ENCODE peak calls at places on chromosomes 5 and 9, in seven cellular contexts. One of them, this sample, is unnamed.

GRCh38 chr5:38077652-38078051 is 180.7 kb upstream of the EGFLAM start:
- DNase-seq in posterior cingulate gyrus: no peak
- DNase-seq in Right ventricle myocardium superior: no peak
- DNase-seq in astrocyte of the spinal cord: no peak
- DNase-seq in RCC 7860: no peak
- DNase-seq in T1000: no peak
- DNase-seq in GM23338: no peak
- DNase-seq in this sample: no peak

GRCh38 chr5:148778891-148779290 is 47.5 kb upstream of the ADRB2 start:
- DNase-seq in posterior cingulate gyrus: no peak
- DNase-seq in Right ventricle myocardium superior: no peak
- DNase-seq in astrocyte of the spinal cord: no peak
- DNase-seq in RCC 7860: no peak
- DNase-seq in T1000: no peak
- DNase-seq in GM23338: no peak
- DNase-seq in this sample: no peak

GRCh38 chr9:79565245-79565644 is 6.5 kb upstream of the TLE4 start:
- DNase-seq in posterior cingulate gyrus: no peak
- DNase-seq in Right ventricle myocardium superior: no peak
- DNase-seq in astrocyte of the spinal cord: no peak
- DNase-seq in RCC 7860: no peak
- DNase-seq in T1000: no peak
- DNase-seq in GM23338: no peak
- DNase-seq in this sample: no peak

GRCh38 chr5:115588640-115589039 is 13.6 kb downstream of the TICAM2 start:
- DNase-seq in posterior cingulate gyrus: no peak
- DNase-seq in Right ventricle myocardium superior: no peak
- DNase-seq in astrocyte of the spinal cord: no peak
- DNase-seq in RCC 7860: no peak
- DNase-seq in T1000: no peak
- DNase-seq in GM23338: no peak
- DNase-seq in this sample: no peak

GRCh38 chr9:5838884-5839571 is 6.1 kb upstream of the ERMP1 start:
- DNase-seq in posterior cingulate gyrus: no peak
- DNase-seq in Right ventricle myocardium superior: no peak
- DNase-seq in astrocyte of the spinal cord: peak; percentile 29
- DNase-seq in RCC 7860: peak; percentile 72
- DNase-seq in T1000: no peak
- DNase-seq in GM23338: peak; percentile 58
- DNase-seq in this sample: peak; percentile 51

GRCh38 chr9:4762108-4762888 is 21.3 kb upstream of the AK3 start:
- DNase-seq in posterior cingulate gyrus: peak; percentile 74
- DNase-seq in Right ventricle myocardium superior: peak; percentile 76
- DNase-seq in astrocyte of the spinal cord: peak; percentile 73
- DNase-seq in RCC 7860: peak; percentile 47
- DNase-seq in T1000: no peak
- DNase-seq in GM23338: peak; percentile 91
- DNase-seq in this sample: peak; percentile 86

GRCh38 chr9:93488239-93488638 is 34.9 kb upstream of the FAM120AOS start:
- DNase-seq in posterior cingulate gyrus: peak; percentile 24
- DNase-seq in Right ventricle myocardium superior: no peak
- DNase-seq in astrocyte of the spinal cord: no peak
- DNase-seq in RCC 7860: no peak
- DNase-seq in T1000: no peak
- DNase-seq in GM23338: no peak
- DNase-seq in this sample: no peak

GRCh38 chr5:1507961-1508678 is 15.6 kb downstream of the LPCAT1 start:
- DNase-seq in posterior cingulate gyrus: no peak
- DNase-seq in Right ventricle myocardium superior: peak; percentile 30
- DNase-seq in astrocyte of the spinal cord: no peak
- DNase-seq in RCC 7860: no peak
- DNase-seq in T1000: no peak
- DNase-seq in GM23338: no peak
- DNase-seq in this sample: no peak

GRCh38 chr5:178817506-178817905 is 42.2 kb upstream of the ZNF354B start:
- DNase-seq in posterior cingulate gyrus: no peak
- DNase-seq in Right ventricle myocardium superior: no peak
- DNase-seq in astrocyte of the spinal cord: no peak
- DNase-seq in RCC 7860: no peak
- DNase-seq in T1000: no peak
- DNase-seq in GM23338: no peak
- DNase-seq in this sample: no peak

GRCh38 chr9:5499889-5500398 is 10.4 kb upstream of the PDCD1LG2 start:
- DNase-seq in posterior cingulate gyrus: no peak
- DNase-seq in Right ventricle myocardium superior: no peak
- DNase-seq in astrocyte of the spinal cord: peak; percentile 73
- DNase-seq in RCC 7860: peak; percentile 33
- DNase-seq in T1000: no peak
- DNase-seq in GM23338: no peak
- DNase-seq in this sample: no peak

GRCh38 chr9:93958875-93959682 is 3.9 kb upstream of the BARX1 start:
- DNase-seq in posterior cingulate gyrus: no peak
- DNase-seq in Right ventricle myocardium superior: no peak
- DNase-seq in astrocyte of the spinal cord: peak; percentile 18
- DNase-seq in RCC 7860: no peak
- DNase-seq in T1000: no peak
- DNase-seq in GM23338: peak; percentile 71
- DNase-seq in this sample: peak; percentile 64

GRCh38 chr5:110150199-110150598 is 460.5 kb downstream of the MAN2A1 start:
- DNase-seq in posterior cingulate gyrus: no peak
- DNase-seq in Right ventricle myocardium superior: no peak
- DNase-seq in astrocyte of the spinal cord: peak; percentile 69
- DNase-seq in RCC 7860: no peak
- DNase-seq in T1000: no peak
- DNase-seq in GM23338: no peak
- DNase-seq in this sample: no peak

GRCh38 chr5:169753795-169754194 is 116.7 kb downstream of the DOCK2 start:
- DNase-seq in posterior cingulate gyrus: no peak
- DNase-seq in Right ventricle myocardium superior: no peak
- DNase-seq in astrocyte of the spinal cord: peak; percentile 38
- DNase-seq in RCC 7860: no peak
- DNase-seq in T1000: no peak
- DNase-seq in GM23338: no peak
- DNase-seq in this sample: no peak

GRCh38 chr5:175718401-175719108 is 60.7 kb downstream of the HRH2 start:
- DNase-seq in posterior cingulate gyrus: no peak
- DNase-seq in Right ventricle myocardium superior: peak; percentile 82
- DNase-seq in astrocyte of the spinal cord: no peak
- DNase-seq in RCC 7860: no peak
- DNase-seq in T1000: no peak
- DNase-seq in GM23338: peak; percentile 76
- DNase-seq in this sample: peak; percentile 46

GRCh38 chr5:141155540-141156374 is 5.9 kb downstream of the PCDHB6 start:
- DNase-seq in posterior cingulate gyrus: no peak
- DNase-seq in Right ventricle myocardium superior: no peak
- DNase-seq in astrocyte of the spinal cord: no peak
- DNase-seq in RCC 7860: no peak
- DNase-seq in T1000: no peak
- DNase-seq in GM23338: peak; percentile 86
- DNase-seq in this sample: no peak

GRCh38 chr9:22107202-22107601 is 98.1 kb upstream of the CDKN2B start:
- DNase-seq in posterior cingulate gyrus: no peak
- DNase-seq in Right ventricle myocardium superior: no peak
- DNase-seq in astrocyte of the spinal cord: peak; percentile 94
- DNase-seq in RCC 7860: no peak
- DNase-seq in T1000: no peak
- DNase-seq in GM23338: no peak
- DNase-seq in this sample: no peak

GRCh38 chr5:134003064-134003956 is 1.5 kb downstream of the VDAC1 start:
- DNase-seq in posterior cingulate gyrus: no peak
- DNase-seq in Right ventricle myocardium superior: peak; percentile 22
- DNase-seq in astrocyte of the spinal cord: no peak
- DNase-seq in RCC 7860: no peak
- DNase-seq in T1000: no peak
- DNase-seq in GM23338: peak; percentile 32
- DNase-seq in this sample: no peak

GRCh38 chr9:130680836-130681768 is 12.5 kb upstream of the EXOSC2 start:
- DNase-seq in posterior cingulate gyrus: peak; percentile 74
- DNase-seq in Right ventricle myocardium superior: peak; percentile 87
- DNase-seq in astrocyte of the spinal cord: peak; percentile 90
- DNase-seq in RCC 7860: peak; percentile 76
- DNase-seq in T1000: peak; percentile 74
- DNase-seq in GM23338: peak; percentile 78
- DNase-seq in this sample: peak; percentile 93

GRCh38 chr9:88936668-88937067 is 54.6 kb upstream of the S1PR3 start:
- DNase-seq in posterior cingulate gyrus: no peak
- DNase-seq in Right ventricle myocardium superior: no peak
- DNase-seq in astrocyte of the spinal cord: no peak
- DNase-seq in RCC 7860: no peak
- DNase-seq in T1000: no peak
- DNase-seq in GM23338: no peak
- DNase-seq in this sample: no peak

GRCh38 chr5:148457183-148457620 is 73.4 kb downstream of the FBXO38 start:
- DNase-seq in posterior cingulate gyrus: no peak
- DNase-seq in Right ventricle myocardium superior: no peak
- DNase-seq in astrocyte of the spinal cord: no peak
- DNase-seq in RCC 7860: no peak
- DNase-seq in T1000: no peak
- DNase-seq in GM23338: peak; percentile 56
- DNase-seq in this sample: no peak

GRCh38 chr9:91733006-91733624 is 216.9 kb downstream of the ROR2 start:
- DNase-seq in posterior cingulate gyrus: no peak
- DNase-seq in Right ventricle myocardium superior: no peak
- DNase-seq in astrocyte of the spinal cord: no peak
- DNase-seq in RCC 7860: no peak
- DNase-seq in T1000: no peak
- DNase-seq in GM23338: no peak
- DNase-seq in this sample: no peak

GRCh38 chr5:157143127-157143959 is 678 bp upstream of the MED7 start:
- DNase-seq in posterior cingulate gyrus: peak; percentile 22
- DNase-seq in Right ventricle myocardium superior: peak; percentile 78
- DNase-seq in astrocyte of the spinal cord: peak; percentile 38
- DNase-seq in RCC 7860: no peak
- DNase-seq in T1000: no peak
- DNase-seq in GM23338: peak; percentile 18
- DNase-seq in this sample: no peak

GRCh38 chr9:73200694-73201432 is 49.2 kb downstream of the ANXA1 start:
- DNase-seq in posterior cingulate gyrus: no peak
- DNase-seq in Right ventricle myocardium superior: no peak
- DNase-seq in astrocyte of the spinal cord: peak; percentile 46
- DNase-seq in RCC 7860: peak; percentile 31
- DNase-seq in T1000: no peak
- DNase-seq in GM23338: peak; percentile 81
- DNase-seq in this sample: no peak

GRCh38 chr9:706606-707451 is 134.7 kb upstream of the DMRT1 start:
- DNase-seq in posterior cingulate gyrus: peak; percentile 50
- DNase-seq in Right ventricle myocardium superior: peak; percentile 82
- DNase-seq in astrocyte of the spinal cord: peak; percentile 68
- DNase-seq in RCC 7860: peak; percentile 45
- DNase-seq in T1000: no peak
- DNase-seq in GM23338: peak; percentile 76
- DNase-seq in this sample: peak; percentile 74

GRCh38 chr9:13898957-13899356 is 415.0 kb downstream of the NFIB start:
- DNase-seq in posterior cingulate gyrus: no peak
- DNase-seq in Right ventricle myocardium superior: no peak
- DNase-seq in astrocyte of the spinal cord: no peak
- DNase-seq in RCC 7860: no peak
- DNase-seq in T1000: no peak
- DNase-seq in GM23338: no peak
- DNase-seq in this sample: no peak

GRCh38 chr5:180381428-180381827 is 28.3 kb upstream of the GFPT2 start:
- DNase-seq in posterior cingulate gyrus: no peak
- DNase-seq in Right ventricle myocardium superior: peak; percentile 21
- DNase-seq in astrocyte of the spinal cord: no peak
- DNase-seq in RCC 7860: no peak
- DNase-seq in T1000: no peak
- DNase-seq in GM23338: no peak
- DNase-seq in this sample: no peak

GRCh38 chr5:169421677-169422076 is 120.7 kb upstream of the SLIT3 start:
- DNase-seq in posterior cingulate gyrus: no peak
- DNase-seq in Right ventricle myocardium superior: no peak
- DNase-seq in astrocyte of the spinal cord: no peak
- DNase-seq in RCC 7860: no peak
- DNase-seq in T1000: no peak
- DNase-seq in GM23338: no peak
- DNase-seq in this sample: no peak

GRCh38 chr9:114366334-114367128 is 21.3 kb downstream of the AKNA start:
- DNase-seq in posterior cingulate gyrus: no peak
- DNase-seq in Right ventricle myocardium superior: no peak
- DNase-seq in astrocyte of the spinal cord: peak; percentile 92
- DNase-seq in RCC 7860: peak; percentile 98
- DNase-seq in T1000: no peak
- DNase-seq in GM23338: no peak
- DNase-seq in this sample: no peak